ENCODE peak calls at places on chromosomes 5 and 9, in seven cellular contexts. K is H1, E is HepG2, F is HCT116, D is K562, U is GM12878, J is SK-N-SH. Z is an unnamed sample.

GRCh38 chr9:109118802-109119438 is 827 bp downstream of the TMEM245 start:
- DNase-seq in D (no peak), U (no peak), E (peak), J (no peak), K (no peak), F (no peak), Z (peak)

GRCh38 chr5:111301264-111301663 is 77.1 kb downstream of the CAMK4 start:
- DNase-seq in F (no peak), E (no peak), J (no peak), K (no peak), D (no peak), U (no peak), Z (no peak)

GRCh38 chr5:114369680-114370417 is 8.0 kb downstream of the KCNN2 start:
- DNase-seq in F (no peak), D (no peak), E (no peak), J (no peak), U (no peak), K (no peak), Z (no peak)

GRCh38 chr9:4604678-4605095 is 57.4 kb upstream of the PLPP6 start:
- DNase-seq in E (peak), J (peak), D (peak), U (peak), K (peak), F (peak), Z (peak)

GRCh38 chr5:159324097-159324760 is 6.1 kb downstream of the IL12B start:
- DNase-seq in K (no peak), F (no peak), D (no peak), U (no peak), E (no peak), J (no peak), Z (no peak)

GRCh38 chr9:70229579-70229978 is 29.2 kb upstream of the SMC5 start:
- DNase-seq in J (no peak), E (no peak), D (no peak), K (no peak), F (peak), U (no peak), Z (no peak)

GRCh38 chr5:141007791-141008190 is 41.5 kb downstream of the PCDHAC2 start:
- DNase-seq in U (no peak), K (no peak), D (no peak), F (no peak), E (no peak), J (no peak), Z (no peak)

GRCh38 chr9:95086564-95086955 is 230.9 kb downstream of the FANCC start:
- DNase-seq in E (no peak), U (no peak), F (no peak), K (no peak), D (no peak), J (no peak), Z (no peak)

GRCh38 chr9:89372230-89372816 is 54.0 kb downstream of the SECISBP2 start:
- DNase-seq in E (no peak), K (no peak), D (no peak), J (no peak), F (no peak), U (no peak), Z (peak)

GRCh38 chr9:14222149-14222835 is 91.6 kb downstream of the NFIB start:
- DNase-seq in J (no peak), E (no peak), K (no peak), F (no peak), U (no peak), D (no peak), Z (no peak)

GRCh38 chr5:107950774-107951173 is 280.0 kb upstream of the EFNA5 start:
- DNase-seq in U (no peak), J (peak), E (no peak), D (no peak), F (no peak), K (no peak), Z (no peak)

GRCh38 chr5:158464383-158464782 is 605.4 kb upstream of the CLINT1 start:
- DNase-seq in F (no peak), E (no peak), D (no peak), U (no peak), K (no peak), J (no peak), Z (no peak)

GRCh38 chr5:62496152-62496551 is 82.5 kb upstream of the LRRC70 start:
- DNase-seq in K (no peak), J (no peak), E (no peak), U (no peak), F (no peak), D (no peak), Z (no peak)

GRCh38 chr5:37867634-37868033 is 27.8 kb upstream of the GDNF start:
- DNase-seq in J (no peak), D (no peak), U (no peak), K (no peak), E (no peak), F (no peak), Z (no peak)

GRCh38 chr9:2016411-2017208 is 1.5 kb downstream of the SMARCA2 start:
- DNase-seq in D (peak), J (peak), K (no peak), U (no peak), F (no peak), E (peak), Z (peak)
- TF ChIP-seq JUND in D (no peak), J (no peak), K (no peak), U (no peak), F (no peak), E (no peak), Z (no peak)

DNA sequence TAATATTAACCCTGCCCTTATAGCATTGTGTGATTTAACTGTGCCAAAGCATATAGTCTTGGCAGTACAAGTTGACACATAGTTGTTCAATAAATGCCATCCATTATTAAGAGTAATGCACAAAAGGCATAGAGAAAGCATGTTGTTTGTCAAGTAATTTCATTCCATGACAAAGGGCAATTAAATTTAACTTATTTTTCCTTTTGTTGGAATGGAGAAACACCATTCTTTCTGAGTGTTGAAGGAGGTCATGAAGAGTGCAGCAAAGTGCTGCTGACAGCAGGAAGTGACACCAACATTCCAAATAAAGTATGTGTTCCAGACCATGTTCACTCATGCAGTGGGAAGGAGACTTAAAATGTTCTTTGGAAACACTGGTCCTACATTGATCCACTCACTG is 29.1 kb downstream of the ANKDD1B start:
- DNase-seq in K (no peak), U (no peak), D (no peak), E (no peak), J (no peak), F (peak), Z (no peak)
- TF ChIP-seq JUND in K (no peak), U (no peak), D (no peak), E (no peak), J (peak), F (no peak), Z (no peak)

GRCh38 chr5:150503386-150503785 is 4.5 kb upstream of the NDST1 start:
- DNase-seq in F (no peak), D (no peak), E (no peak), U (no peak), J (no peak), K (no peak), Z (peak)
- TF ChIP-seq JUND in F (no peak), D (no peak), E (no peak), U (no peak), J (no peak), K (no peak), Z (no peak)

GRCh38 chr5:83662558-83662957 is 58.1 kb downstream of the HAPLN1 start:
- DNase-seq in K (no peak), F (no peak), E (no peak), U (peak), J (no peak), D (no peak), Z (no peak)
- TF ChIP-seq JUND in K (no peak), F (no peak), E (no peak), U (no peak), J (no peak), D (no peak), Z (no peak)

GRCh38 chr9:127838375-127839078 is 15.9 kb downstream of the ENG start:
- DNase-seq in E (no peak), J (no peak), D (no peak), U (no peak), K (no peak), F (no peak), Z (no peak)
- TF ChIP-seq JUND in E (no peak), J (peak), D (no peak), U (no peak), K (no peak), F (no peak), Z (no peak)

GRCh38 chr9:128034821-128035764 is 32.0 kb downstream of the NAIF1 start:
- DNase-seq in J (peak), U (peak), E (peak), D (peak), F (peak), K (peak), Z (peak)
- TF ChIP-seq JUND in J (no peak), U (no peak), E (peak), D (peak), F (no peak), K (no peak), Z (no peak)

DNA sequence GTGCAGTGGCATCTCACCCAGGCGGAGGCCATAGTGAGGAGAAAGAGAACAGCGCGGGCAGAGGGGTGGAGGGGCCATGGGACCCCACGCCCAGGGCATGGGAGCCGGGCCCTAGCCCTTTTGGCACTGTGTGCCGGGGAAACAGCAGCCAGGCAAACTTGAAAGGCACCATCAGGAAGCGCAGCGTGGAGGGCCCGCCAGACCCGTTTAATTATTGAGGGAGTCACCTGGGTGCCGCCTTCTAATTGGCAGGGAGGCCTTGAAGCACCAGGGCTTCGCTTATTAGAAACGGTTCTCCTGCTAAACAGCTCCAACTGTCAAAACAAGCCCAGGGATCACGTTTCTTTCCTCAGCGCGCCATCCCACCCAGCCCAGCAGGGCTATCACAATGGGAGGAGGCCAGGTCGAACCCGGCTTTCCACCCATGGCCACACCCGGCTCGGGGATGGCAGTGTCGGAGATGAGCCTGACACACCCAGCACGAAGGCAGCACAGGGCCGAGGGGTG is 104.6 kb upstream of the SARDH start:
- DNase-seq in E (no peak), K (no peak), U (no peak), D (no peak), J (no peak), F (no peak), Z (no peak)
- TF ChIP-seq JUND in E (no peak), K (no peak), U (no peak), D (no peak), J (no peak), F (no peak), Z (no peak)

Z was measured in T47D.